ENCODE peak calls at places on chromosomes 12 and 14, in nine cellular contexts. S, G, L, O, Z, P, W, U and B are unnamed samples.

GRCh38 chr12:552466-552865 is 92.7 kb downstream of the B4GALNT3 start:
- DNase-seq in S (no peak), G (no peak), L (no peak), O (no peak), Z (no peak), P (no peak), W (no peak), U (no peak), B (no peak)

GRCh38 chr14:99961826-99962518 is 103.2 kb upstream of the EVL start:
- DNase-seq in S (no peak), G (no peak), L (no peak), O (no peak), Z (no peak), P (no peak), W (no peak), U (no peak), B (no peak)

GRCh38 chr12:44775916-44776315 is 100.2 kb downstream of the NELL2 start:
- DNase-seq in S (no peak), G (no peak), L (no peak), O (no peak), Z (no peak), P (no peak), W (no peak), U (no peak), B (no peak)

GRCh38 chr12:24719293-24719721 is 229.6 kb downstream of the BCAT1 start:
- DNase-seq in S (no peak), G (peak), L (peak), O (peak), Z (peak), P (no peak), W (no peak), U (peak), B (no peak)

GRCh38 chr12:126112849-126113248 is 1047.6 kb downstream of the AACS start:
- DNase-seq in S (no peak), G (no peak), L (no peak), O (no peak), Z (no peak), P (no peak), W (no peak), U (no peak), B (no peak)

GRCh38 chr14:30728471-30728870 is 106.4 kb downstream of the SCFD1 start:
- DNase-seq in S (no peak), G (no peak), L (no peak), O (no peak), Z (no peak), P (no peak), W (no peak), U (no peak), B (no peak)

GRCh38 chr12:62435337-62436163 is 31.1 kb upstream of the MON2 start:
- DNase-seq in S (peak), G (peak), L (peak), O (peak), Z (peak), P (no peak), W (peak), U (peak), B (peak)

GRCh38 chr14:104249706-104250105 is 111.3 kb downstream of the KIF26A start:
- DNase-seq in S (no peak), G (no peak), L (no peak), O (no peak), Z (no peak), P (no peak), W (no peak), U (no peak), B (no peak)

GRCh38 chr12:107635139-107635538 is 50.5 kb upstream of the PWP1 start:
- DNase-seq in S (no peak), G (no peak), L (peak), O (peak), Z (peak), P (no peak), W (no peak), U (no peak), B (no peak)

GRCh38 chr12:94169966-94170689 is 21.8 kb downstream of the PLXNC1 start:
- DNase-seq in S (no peak), G (no peak), L (no peak), O (no peak), Z (no peak), P (no peak), W (no peak), U (no peak), B (no peak)

GRCh38 chr14:92440345-92441003 is 73.1 kb upstream of the RIN3 start:
- DNase-seq in S (no peak), G (no peak), L (no peak), O (no peak), Z (no peak), P (no peak), W (no peak), U (no peak), B (no peak)

GRCh38 chr14:54642121-54642520 is 75.2 kb downstream of the SAMD4A start:
- DNase-seq in S (no peak), G (no peak), L (no peak), O (no peak), Z (no peak), P (no peak), W (no peak), U (no peak), B (no peak)

GRCh38 chr14:54643696-54644176 is 76.8 kb downstream of the SAMD4A start:
- DNase-seq in S (no peak), G (no peak), L (no peak), O (no peak), Z (no peak), P (no peak), W (no peak), U (no peak), B (no peak)

GRCh38 chr14:54646576-54647130 is 79.7 kb downstream of the SAMD4A start:
- DNase-seq in S (no peak), G (peak), L (no peak), O (no peak), Z (no peak), P (no peak), W (no peak), U (no peak), B (no peak)

GRCh38 chr14:54640480-54640879 is 73.6 kb downstream of the SAMD4A start:
- DNase-seq in S (no peak), G (peak), L (no peak), O (peak), Z (no peak), P (no peak), W (no peak), U (no peak), B (no peak)

DNA sequence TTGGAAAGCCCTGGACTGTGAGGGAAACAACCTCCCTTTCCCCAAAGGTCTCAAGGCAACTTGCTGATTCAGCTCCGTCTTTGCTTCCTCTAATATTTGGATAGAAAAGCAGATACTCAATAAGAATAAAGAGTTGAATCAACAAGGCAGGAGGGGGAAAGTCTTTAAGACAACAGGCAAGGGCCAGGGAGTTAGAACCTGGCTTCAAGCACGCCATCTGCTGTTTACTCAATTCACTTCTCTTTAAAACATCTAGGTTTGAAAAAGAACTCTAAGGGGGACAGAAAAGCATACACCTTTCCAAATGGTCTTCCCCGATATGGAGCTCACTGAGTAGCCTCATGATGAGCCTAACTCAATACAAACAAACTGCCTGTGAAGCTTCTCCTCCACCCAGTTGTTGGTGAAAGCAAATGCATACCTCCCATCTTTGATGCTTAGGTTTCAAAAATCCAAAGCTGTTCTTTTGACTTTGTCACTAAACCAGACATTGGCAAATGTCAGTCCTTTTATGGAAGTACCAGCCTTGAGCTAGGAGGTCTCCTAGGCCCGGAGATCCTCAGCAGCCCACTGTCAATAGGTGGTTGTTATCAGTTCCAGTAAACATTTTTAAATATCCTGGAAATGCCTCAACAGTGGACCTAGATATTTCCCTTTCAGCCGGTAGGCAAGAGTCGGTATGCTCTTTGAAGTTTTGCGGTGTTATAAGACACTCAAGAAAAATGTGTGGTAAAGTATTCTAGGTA is 76.2 kb downstream of the SAMD4A start:
- DNase-seq in S (no peak), G (peak), L (peak), O (peak), Z (peak), P (no peak), W (no peak), U (peak), B (no peak)
- TF ChIP-seq CTCF in S (peak), G (peak), L (peak), O (peak), Z (peak), P (peak), W (no peak), U (no peak), B (peak)

DNA sequence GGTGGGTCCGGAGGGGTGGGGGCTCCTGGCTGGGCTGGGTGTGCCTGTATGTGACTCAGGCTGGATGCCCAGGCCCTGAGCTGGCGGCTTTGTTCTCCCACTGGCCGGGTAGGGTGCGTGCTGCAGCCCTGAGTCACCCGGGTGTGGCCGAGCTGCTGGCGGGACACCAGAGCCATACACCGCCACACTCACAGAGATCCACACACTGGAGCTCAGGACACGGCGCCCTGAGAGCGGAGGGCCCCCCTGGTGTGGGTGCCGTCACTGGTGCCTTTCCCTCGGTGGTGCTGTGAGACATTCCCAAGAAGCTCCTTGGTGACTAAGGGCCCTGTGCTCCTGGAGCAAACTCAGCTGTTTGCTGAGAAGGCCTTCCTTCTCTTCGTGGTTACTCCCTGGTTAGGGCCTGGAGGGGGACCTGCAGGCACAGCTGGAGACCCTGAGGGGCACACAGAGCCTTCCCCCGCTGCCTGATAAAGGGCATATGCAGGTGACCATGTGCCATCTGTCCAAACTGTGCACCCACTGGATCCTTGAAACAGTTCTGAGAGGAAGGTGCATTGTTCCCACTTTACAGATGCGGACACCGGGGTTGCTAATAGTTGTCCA is 44.3 kb downstream of the KRT80 start:
- DNase-seq in S (peak), G (peak), L (peak), O (peak), Z (peak), P (peak), W (peak), U (peak), B (peak)
- H3K4me3 ChIP-seq in S (no peak), G (no peak), L (no peak), O (no peak), Z (no peak), P (no peak), W (no peak), U (no peak), B (no peak)

GRCh38 chr12:71551529-71551928 is 111.9 kb downstream of the LGR5 start:
- DNase-seq in S (peak), G (peak), L (peak), O (peak), Z (peak), P (no peak), W (no peak), U (peak), B (peak)
- TF ChIP-seq CTCF in S (peak), G (peak), L (peak), O (peak), Z (peak), P (peak), W (peak), U (peak), B (peak)

DNA sequence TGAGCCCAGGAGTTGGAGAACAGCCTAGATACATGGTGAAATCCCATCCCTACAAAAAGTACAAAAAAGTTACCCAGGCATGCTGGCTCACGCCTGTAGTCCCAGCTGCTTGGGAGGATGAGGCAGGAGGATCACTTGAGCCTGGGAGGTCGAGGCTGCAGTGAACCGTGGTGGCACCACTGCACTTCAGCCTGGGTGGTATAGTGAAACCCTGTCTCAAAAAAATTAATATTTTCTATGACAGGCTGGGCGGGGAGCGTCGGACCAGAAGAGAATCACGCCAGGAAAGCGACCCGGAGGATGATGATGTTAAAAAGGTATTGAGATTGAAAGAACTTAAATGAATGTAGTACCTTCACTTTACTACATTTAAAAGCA is 2.1 kb downstream of the PNN start:
- DNase-seq in S (no peak), G (no peak), L (no peak), O (no peak), Z (no peak), P (no peak), W (no peak), U (no peak), B (no peak)
- H3K4me3 ChIP-seq in S (no peak), G (no peak), L (no peak), O (no peak), Z (no peak), P (no peak), W (no peak), U (no peak), B (no peak)

DNA sequence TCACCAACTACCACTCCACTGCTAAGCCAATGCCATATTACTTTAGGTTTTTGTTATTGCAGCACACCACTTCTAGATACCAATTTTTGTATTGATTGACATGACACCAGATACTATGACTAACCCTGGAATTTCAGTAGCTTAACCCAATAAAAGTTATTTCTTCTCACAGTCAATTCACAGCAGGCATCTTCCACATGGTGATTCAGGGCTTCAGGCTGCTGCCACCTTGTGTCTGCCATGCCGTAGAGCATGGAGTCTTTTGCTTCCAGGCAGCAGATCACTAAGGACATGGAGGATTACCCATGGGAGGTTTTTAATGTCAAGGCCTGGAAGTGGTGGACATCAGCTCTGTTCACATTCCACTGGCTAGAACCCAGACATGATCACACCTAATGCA is 56.4 kb upstream of the LTA4H start:
- DNase-seq in S (no peak), G (no peak), L (no peak), O (no peak), Z (peak), P (no peak), W (no peak), U (no peak), B (no peak)
- TF ChIP-seq CTCF in S (no peak), G (no peak), L (peak), O (no peak), Z (no peak), P (no peak), W (no peak), U (no peak), B (peak)